ENCODE peak calls at places on chromosomes 6 and 20, in ten cellular contexts. D is T-helper 2 cell; E is sigmoid colon; A is stimulated activated CD4-positive, alpha-beta T cell treated with anti-CD3 and anti-CD28 coated beads, TNF-alpha, amount 100 ng/mL, for 24 hours; U is stimulated activated naive CD4-positive, alpha-beta T cell treated with Interleukin-2 at 50 U/mL for 16 hours; C is NCI-H1417 treated with DMSO at 0.1 percent for 48 hours; S is activated T-helper 1 cell treated with anti-CD3 and anti-CD28 coated beads, Interleukin-12 subunit alpha, Interleukin-12 subunit beta, Interleukin-2, Interleukin-4 antibody, amounts not matched to agents 30 ng/mL and 10 ng/mL and 1 ng/mL, durations not matched to agents 14 hours and 24 hours and 36 hours; J is spleen; Z is NCI-H2081; N is stromal cell of bone marrow. G is an unnamed sample.

GRCh38 chr6:33407132-33407718 is 3.6 kb upstream of the PHF1 start:
- DNase-seq in Z (no peak), E (no peak), J (no peak), D (no peak), C (no peak), A (no peak), N (peak; percentile 60), S (no peak), U (no peak), G (no peak)

GRCh38 chr20:48791014-48791413 is 36.8 kb downstream of the PREX1 start:
- DNase-seq in N (no peak), S (no peak), Z (peak; percentile 77), E (peak; percentile 11), J (peak; percentile 48), A (no peak), C (peak; percentile 74), D (no peak), U (no peak), G (peak; percentile 72)

GRCh38 chr6:39058471-39059147 is 10.0 kb downstream of the GLP1R start:
- DNase-seq in C (no peak), Z (no peak), A (no peak), J (peak; percentile 28), S (no peak), U (no peak), E (no peak), D (no peak), N (no peak), G (no peak)

GRCh38 chr20:34575756-34576155 is 17.2 kb downstream of the MAP1LC3A start:
- DNase-seq in C (no peak), A (no peak), S (no peak), Z (no peak), E (no peak), N (no peak), D (no peak), U (no peak), J (no peak), G (no peak)

GRCh38 chr20:11917663-11918062 is at the start of gene BTBD3:
- DNase-seq in J (no peak), D (no peak), U (no peak), C (peak; percentile 94), Z (peak; percentile 83), S (no peak), E (peak; percentile 80), N (peak; percentile 33), A (no peak), G (peak; percentile 66)

GRCh38 chr20:63968136-63968927 is 1.4 kb downstream of the ZNF512B start:
- DNase-seq in A (no peak), E (peak; percentile 70), Z (no peak), U (no peak), C (no peak), N (no peak), D (no peak), J (peak; percentile 77), S (no peak), G (no peak)

GRCh38 chr6:116779569-116780164 is 14.1 kb upstream of the FAM162B start:
- DNase-seq in S (no peak), C (no peak), Z (no peak), A (no peak), E (no peak), J (no peak), D (no peak), N (peak; percentile 12), U (no peak), G (peak; percentile 20)

GRCh38 chr6:17015144-17015543 is 86.7 kb upstream of the STMND1 start:
- DNase-seq in D (no peak), E (no peak), N (peak; percentile 63), U (no peak), J (no peak), C (no peak), S (peak; percentile 14), A (no peak), Z (no peak), G (no peak)

GRCh38 chr20:17026346-17026745 is 200.5 kb upstream of the PCSK2 start:
- DNase-seq in S (no peak), N (no peak), D (no peak), C (no peak), E (no peak), Z (no peak), U (no peak), J (no peak), A (no peak), G (no peak)

GRCh38 chr6:3337521-3338350 is 79.0 kb downstream of the PSMG4 start:
- DNase-seq in C (no peak), N (no peak), E (no peak), D (no peak), S (no peak), U (no peak), J (no peak), A (no peak), Z (no peak), G (no peak)

GRCh38 chr20:23147964-23148720 is 62.0 kb upstream of the CD93 start:
- DNase-seq in D (no peak), U (peak; percentile 6), E (peak; percentile 77), N (peak; percentile 88), A (peak; percentile 14), J (no peak), C (no peak), S (peak; percentile 35), Z (no peak), G (no peak)

GRCh38 chr6:135117413-135117968 is 62.9 kb upstream of the HBS1L start:
- DNase-seq in N (no peak), A (peak; percentile 5), D (no peak), E (no peak), Z (no peak), U (no peak), S (peak; percentile 47), C (no peak), J (no peak), G (no peak)

GRCh38 chr6:31663961-31664789 is 622 bp downstream of the GPANK1 start:
- DNase-seq in C (no peak), Z (no peak), N (peak; percentile 55), E (peak; percentile 88), D (no peak), J (peak; percentile 82), U (no peak), A (no peak), S (no peak), G (no peak)

GRCh38 chr6:15287670-15288069 is 41.8 kb downstream of the JARID2 start:
- DNase-seq in S (no peak), Z (no peak), A (no peak), E (no peak), N (no peak), J (peak; percentile 58), U (no peak), C (no peak), D (no peak), G (no peak)

GRCh38 chr6:1711136-1711535 is 101.4 kb downstream of the FOXC1 start:
- DNase-seq in C (no peak), N (no peak), Z (no peak), E (no peak), J (no peak), A (no peak), U (no peak), S (no peak), D (no peak), G (no peak)

GRCh38 chr6:148525453-148525852 is 182.8 kb downstream of the SASH1 start:
- DNase-seq in E (no peak), N (peak; percentile 83), J (no peak), Z (no peak), C (no peak), D (no peak), S (no peak), A (no peak), U (no peak), G (no peak)

GRCh38 chr6:27495386-27496135 is 22.7 kb upstream of the ZNF184 start:
- DNase-seq in S (peak; percentile 51), D (no peak), E (no peak), Z (no peak), A (peak; percentile 85), C (no peak), N (peak; percentile 65), J (no peak), U (peak; percentile 57), G (no peak)

GRCh38 chr6:107061125-107062020 is 33.4 kb downstream of the MTRES1 start:
- DNase-seq in A (no peak), D (no peak), J (no peak), U (no peak), Z (no peak), C (no peak), S (no peak), N (no peak), E (no peak), G (no peak)

G was measured in NCI-H2227 treated with DMSO at 0.1 percent for 48 hours.